ENCODE peak calls at places on chromosomes 6 and 20, in nine cellular contexts. T is CD8-positive, alpha-beta memory T cell; N is MM.1S; B is pancreas; D is uterus; C is left ventricle myocardium inferior; G is adrenal gland; E is colonic mucosa; O is tibial nerve. Q is an unnamed sample.

GRCh38 chr6:34248198-34248726 is 544 bp downstream of the SMIM29 start:
- DNase-seq in T (no peak), N (peak; percentile 44), B (peak; percentile 58), D (peak; percentile 72), C (peak; percentile 69), G (peak; percentile 70), E (peak; percentile 77), O (no peak), Q (peak; percentile 62)

GRCh38 chr6:129440691-129441090 is 269.3 kb downstream of the ARHGAP18 start:
- DNase-seq in T (no peak), N (no peak), B (no peak), D (no peak), C (no peak), G (no peak), E (no peak), O (no peak), Q (peak; percentile 27)

GRCh38 chr20:47124235-47124717 is 229.6 kb downstream of the EYA2 start:
- DNase-seq in T (no peak), N (no peak), B (no peak), D (no peak), C (no peak), G (peak; percentile 42), E (no peak), O (no peak), Q (peak; percentile 30)

GRCh38 chr6:161476711-161477110 is 202.8 kb upstream of the AGPAT4 start:
- DNase-seq in T (no peak), N (no peak), B (no peak), D (no peak), C (no peak), G (no peak), E (no peak), O (no peak), Q (peak; percentile 14)

GRCh38 chr20:7195704-7196103 is 428.2 kb downstream of the BMP2 start:
- DNase-seq in T (no peak), N (no peak), B (no peak), D (no peak), C (no peak), G (peak; percentile 15), E (no peak), O (no peak), Q (peak; percentile 90)

GRCh38 chr20:50721881-50722281 is 9.5 kb upstream of the PARD6B start:
- DNase-seq in T (no peak), N (no peak), B (no peak), D (peak; percentile 63), C (peak; percentile 57), G (peak; percentile 29), E (no peak), O (no peak), Q (no peak)

GRCh38 chr20:16530201-16530681 is 43.0 kb downstream of the KIF16B start:
- DNase-seq in T (no peak), N (no peak), B (no peak), D (no peak), C (no peak), G (peak; percentile 73), E (peak; percentile 88), O (no peak), Q (peak; percentile 33)

GRCh38 chr20:51461306-51461705 is 81.2 kb downstream of the NFATC2 start:
- DNase-seq in T (no peak), N (no peak), B (no peak), D (no peak), C (no peak), G (no peak), E (no peak), O (no peak), Q (no peak)

GRCh38 chr20:37376791-37377190 is 30.9 kb downstream of the SRC start:
- DNase-seq in T (no peak), N (no peak), B (no peak), D (no peak), C (no peak), G (no peak), E (no peak), O (no peak), Q (no peak)

GRCh38 chr6:170516783-170517616 is 36.1 kb downstream of the PSMB1 start:
- DNase-seq in T (peak; percentile 50), N (peak; percentile 44), B (peak; percentile 56), D (no peak), C (no peak), G (peak; percentile 49), E (peak; percentile 34), O (no peak), Q (peak; percentile 12)

GRCh38 chr6:125273965-125274364 is 27.8 kb downstream of the HDDC2 start:
- DNase-seq in T (no peak), N (no peak), B (no peak), D (no peak), C (no peak), G (peak; percentile 75), E (peak; percentile 37), O (no peak), Q (peak; percentile 23)

GRCh38 chr6:110996661-110997060 is 14.8 kb downstream of the RPF2 start:
- DNase-seq in T (no peak), N (no peak), B (no peak), D (no peak), C (no peak), G (no peak), E (no peak), O (no peak), Q (no peak)

GRCh38 chr6:125828476-125829039 is 37.8 kb downstream of the NCOA7 start:
- DNase-seq in T (no peak), N (no peak), B (no peak), D (no peak), C (no peak), G (no peak), E (no peak), O (no peak), Q (no peak)

GRCh38 chr6:113995632-113996031 is 24.7 kb upstream of the HDAC2 start:
- DNase-seq in T (no peak), N (no peak), B (no peak), D (peak; percentile 26), C (peak; percentile 32), G (peak; percentile 55), E (peak; percentile 48), O (peak; percentile 21), Q (peak; percentile 96)

GRCh38 chr20:21682576-21682975 is 22.9 kb upstream of the PAX1 start:
- DNase-seq in T (no peak), N (no peak), B (no peak), D (no peak), C (no peak), G (no peak), E (no peak), O (no peak), Q (no peak)

GRCh38 chr6:44580901-44581300 is 193.4 kb downstream of the CDC5L start:
- DNase-seq in T (no peak), N (no peak), B (no peak), D (no peak), C (no peak), G (no peak), E (peak; percentile 1), O (no peak), Q (no peak)

GRCh38 chr20:44683263-44684046 is 31.7 kb upstream of the CCN5 start:
- DNase-seq in T (peak; percentile 34), N (peak; percentile 73), B (peak; percentile 73), D (no peak), C (peak; percentile 46), G (no peak), E (peak; percentile 56), O (no peak), Q (peak; percentile 36)

GRCh38 chr6:131027326-131027725 is 35.7 kb downstream of the EPB41L2 start:
- DNase-seq in T (no peak), N (no peak), B (no peak), D (no peak), C (no peak), G (peak; percentile 21), E (no peak), O (no peak), Q (no peak)

GRCh38 chr20:634526-634925 is 18.5 kb downstream of the SRXN1 start:
- DNase-seq in T (no peak), N (no peak), B (no peak), D (no peak), C (no peak), G (no peak), E (no peak), O (no peak), Q (no peak)

GRCh38 chr6:32607988-32608298 is 18.3 kb upstream of the HLA-DRB1 start:
- DNase-seq in T (no peak), N (no peak), B (no peak), D (no peak), C (no peak), G (no peak), E (no peak), O (no peak), Q (no peak)

GRCh38 chr6:32610897-32611296 is 21.2 kb upstream of the HLA-DRB1 start:
- DNase-seq in T (no peak), N (no peak), B (no peak), D (no peak), C (no peak), G (no peak), E (no peak), O (no peak), Q (no peak)

GRCh38 chr6:32608374-32608773 is 18.7 kb upstream of the HLA-DRB1 start:
- DNase-seq in T (no peak), N (no peak), B (no peak), D (no peak), C (no peak), G (no peak), E (no peak), O (no peak), Q (no peak)

GRCh38 chr6:32609391-32609730 is 19.7 kb upstream of the HLA-DRB1 start:
- DNase-seq in T (no peak), N (no peak), B (no peak), D (no peak), C (no peak), G (no peak), E (no peak), O (no peak), Q (no peak)

GRCh38 chr6:32609731-32610640 is 20.3 kb upstream of the HLA-DRB1 start:
- DNase-seq in T (peak; percentile 64), N (peak; percentile 91), B (no peak), D (peak; percentile 38), C (no peak), G (peak; percentile 40), E (peak; percentile 63), O (no peak), Q (no peak)
- H3K4me3 ChIP-seq in T (peak overlapping the region; percentile 40), N (peak overlapping the region; percentile 38), B (no peak overlapping the region), D (no peak overlapping the region), C (no peak overlapping the region), G (no peak overlapping the region), E (no peak overlapping the region), O (no peak overlapping the region), Q (no peak overlapping the region)

GRCh38 chr6:159042003-159042823 is 2.6 kb downstream of the TAGAP start:
- DNase-seq in T (peak; percentile 86), N (peak; percentile 70), B (peak; percentile 84), D (peak; percentile 46), C (no peak), G (peak; percentile 67), E (peak; percentile 80), O (no peak), Q (peak; percentile 23)
- H3K9me3 ChIP-seq in T (no peaks in the 10 kb centered on the region), N (no peaks in the 10 kb centered on the region), B (no peaks in the 10 kb centered on the region), D (no peaks in the 10 kb centered on the region), C (no peaks in the 10 kb centered on the region), G (no peaks in the 10 kb centered on the region), E (no peaks in the 10 kb centered on the region), O (no peaks in the 10 kb centered on the region), Q (no peaks in the 10 kb centered on the region)

GRCh38 chr6:25266425-25267135 is 12.6 kb upstream of the CARMIL1 start:
- DNase-seq in T (no peak), N (no peak), B (no peak), D (no peak), C (no peak), G (no peak), E (no peak), O (no peak), Q (no peak)
- H3K4me3 ChIP-seq in T (no peak overlapping the region), N (no peak overlapping the region), B (no peak overlapping the region), D (no peak overlapping the region), C (no peak overlapping the region), G (no peak overlapping the region), E (no peak overlapping the region), O (no peak overlapping the region), Q (no peak overlapping the region)

GRCh38 chr6:168012431-168013249 is 15.2 kb downstream of the KIF25 start:
- DNase-seq in T (no peak), N (no peak), B (no peak), D (no peak), C (no peak), G (no peak), E (peak; percentile 13), O (no peak), Q (no peak)
- H3K9me3 ChIP-seq in T (peaks cover 7% of the 10 kb centered on the region), N (no peaks in the 10 kb centered on the region), B (no peaks in the 10 kb centered on the region), D (no peaks in the 10 kb centered on the region), C (peaks cover 33% of the 10 kb centered on the region), G (peaks cover 12% of the 10 kb centered on the region), E (no peaks in the 10 kb centered on the region), O (no peaks in the 10 kb centered on the region), Q (peaks cover 33% of the 10 kb centered on the region)

Q was measured in MG63.